ENCODE peak calls at places on chromosomes 11 and 22, in four cellular contexts. Y, T, H and O are unnamed samples.

GRCh38 chr11:17790453-17790852 is 55.9 kb downstream of the KCNC1 start:
- DNase-seq in Y (no peak), T (no peak), H (no peak), O (no peak)

GRCh38 chr11:62556102-62556871 is 9.7 kb upstream of the AHNAK start:
- DNase-seq in Y (peak), T (peak), H (peak), O (peak)

GRCh38 chr11:100681064-100681502 is 6.0 kb upstream of the ARHGAP42 start:
- DNase-seq in Y (no peak), T (peak), H (no peak), O (peak)

GRCh38 chr22:17867160-17867785 is 93.0 kb upstream of the BID start:
- DNase-seq in Y (no peak), T (peak), H (peak), O (peak)

GRCh38 chr22:46416537-46417267 is 81.2 kb downstream of the TRMU start:
- DNase-seq in Y (no peak), T (no peak), H (no peak), O (no peak)

GRCh38 chr11:75820636-75821035 is 5.6 kb downstream of the UVRAG start:
- DNase-seq in Y (no peak), T (no peak), H (no peak), O (no peak)

GRCh38 chr11:30016588-30017363 is at the start of gene KCNA4:
- DNase-seq in Y (no peak), T (no peak), H (no peak), O (no peak)

GRCh38 chr22:24285245-24285644 is 14.6 kb downstream of the SPECC1L start:
- DNase-seq in Y (no peak), T (peak), H (no peak), O (no peak)

GRCh38 chr11:1928038-1928890 is 8.8 kb downstream of the TNNT3 start:
- DNase-seq in Y (no peak), T (no peak), H (no peak), O (no peak)

GRCh38 chr22:42920101-42920820 is 63.2 kb upstream of the ARFGAP3 start:
- DNase-seq in Y (peak), T (no peak), H (no peak), O (no peak)

GRCh38 chr11:118897721-118898310 is 14.1 kb downstream of the CXCR5 start:
- DNase-seq in Y (no peak), T (no peak), H (no peak), O (no peak)

GRCh38 chr11:121524233-121524631 is 71.5 kb upstream of the SORL1-AS1 start:
- DNase-seq in Y (no peak), T (peak), H (no peak), O (no peak)

GRCh38 chr11:44466531-44467179 is 98.8 kb upstream of the CD82 start:
- DNase-seq in Y (no peak), T (no peak), H (no peak), O (no peak)

GRCh38 chr11:86551286-86551685 is 121.1 kb downstream of the ME3 start:
- DNase-seq in Y (no peak), T (no peak), H (no peak), O (peak)

GRCh38 chr11:441043-441417 is 781 bp downstream of the ANO9 start:
- DNase-seq in Y (no peak), T (no peak), H (no peak), O (no peak)

GRCh38 chr22:36796629-36797175 is 20.1 kb downstream of the PVALB start:
- DNase-seq in Y (no peak), T (no peak), H (no peak), O (no peak)

GRCh38 chr11:70247710-70248072 is 22.8 kb upstream of the PPFIA1 start:
- DNase-seq in Y (no peak), T (peak), H (no peak), O (no peak)

GRCh38 chr11:100308202-100308601 is 378.9 kb upstream of the ARHGAP42 start:
- DNase-seq in Y (no peak), T (no peak), H (no peak), O (no peak)

GRCh38 chr11:1113405-1114201 is 38.9 kb downstream of the MUC2 start:
- DNase-seq in Y (peak), T (no peak), H (peak), O (no peak)

GRCh38 chr11:45644981-45645889 is 20.2 kb downstream of the CHST1 start:
- DNase-seq in Y (no peak), T (no peak), H (no peak), O (no peak)

GRCh38 chr11:117160826-117161225 is 16.7 kb downstream of the PAFAH1B2 start:
- DNase-seq in Y (no peak), T (no peak), H (no peak), O (peak)

GRCh38 chr11:12251651-12252560 is 125.5 kb upstream of the PARVA start:
- DNase-seq in Y (no peak), T (no peak), H (no peak), O (no peak)

GRCh38 chr22:43567691-43568308 is 156.0 kb downstream of the MPPED1 start:
- DNase-seq in Y (peak), T (no peak), H (no peak), O (no peak)

GRCh38 chr11:98069861-98070260 is 950.9 kb upstream of the CNTN5 start:
- DNase-seq in Y (no peak), T (no peak), H (no peak), O (no peak)

GRCh38 chr22:49203091-49203862 is 624.4 kb downstream of the BRD1 start:
- DNase-seq in Y (no peak), T (no peak), H (peak), O (no peak)

GRCh38 chr11:85783758-85784157 is 27.2 kb downstream of the SYTL2 start:
- DNase-seq in Y (no peak), T (no peak), H (no peak), O (peak)

GRCh38 chr11:72776844-72777754 is 16.7 kb downstream of the STARD10 start:
- DNase-seq in Y (peak), T (peak), H (no peak), O (no peak)

GRCh38 chr22:30015846-30016245 is 64.4 kb upstream of the HORMAD2 start:
- DNase-seq in Y (no peak), T (no peak), H (no peak), O (no peak)

GRCh38 chr22:48893288-48894063 is 934.2 kb downstream of the BRD1 start:
- DNase-seq in Y (no peak), T (no peak), H (no peak), O (no peak)

GRCh38 chr11:20887137-20887536 is 217.8 kb downstream of the NELL1 start:
- DNase-seq in Y (no peak), T (no peak), H (no peak), O (no peak)

GRCh38 chr11:69430566-69430965 is 50.9 kb upstream of the LINC01488 start:
- DNase-seq in Y (no peak), T (no peak), H (no peak), O (no peak)

GRCh38 chr11:78698612-78699011 is 123.9 kb upstream of the NARS2 start:
- DNase-seq in Y (no peak), T (no peak), H (no peak), O (no peak)

GRCh38 chr11:12746593-12747097 is 72.4 kb downstream of the TEAD1 start:
- DNase-seq in Y (no peak), T (no peak), H (peak), O (peak)

GRCh38 chr11:76612226-76612625 is 58.3 kb downstream of the LRRC32 start:
- DNase-seq in Y (no peak), T (no peak), H (no peak), O (no peak)

GRCh38 chr22:29780781-29781676 is 13.9 kb downstream of the UQCR10 start:
- DNase-seq in Y (peak), T (peak), H (no peak), O (peak)

GRCh38 chr11:22193348-22194051 is 615 bp downstream of the ANO5 start:
- DNase-seq in Y (peak), T (peak), H (peak), O (no peak)